ENCODE peak calls at places on chromosomes 4 and X, in eight cellular contexts. One of them, this sample, is unnamed.

GRCh38 chr4:74671074-74671698 is 123.1 kb downstream of the BTC start:
- DNase-seq in BJ: no peak
- DNase-seq in Calu3: peak
- DNase-seq in AG04449: no peak
- DNase-seq in A673: peak
- DNase-seq in AG10803: peak
- DNase-seq in GM13976: no peak
- DNase-seq in left ventricle myocardium inferior: peak
- DNase-seq in this sample: no peak

GRCh38 chr4:85659626-85660213 is 184.8 kb downstream of the ARHGAP24 start:
- DNase-seq in AG10803: no peak
- DNase-seq in A673: no peak
- DNase-seq in Calu3: no peak
- DNase-seq in BJ: no peak
- DNase-seq in AG04449: no peak
- DNase-seq in left ventricle myocardium inferior: no peak
- DNase-seq in GM13976: no peak
- DNase-seq in this sample: no peak

GRCh38 chr4:42150653-42151567 is 1.5 kb downstream of the BEND4 start:
- DNase-seq in A673: no peak
- DNase-seq in BJ: no peak
- DNase-seq in Calu3: no peak
- DNase-seq in left ventricle myocardium inferior: no peak
- DNase-seq in GM13976: peak
- DNase-seq in AG04449: no peak
- DNase-seq in AG10803: no peak
- DNase-seq in this sample: no peak

GRCh38 chrX:7153231-7153630 is 5.3 kb upstream of the PUDP start:
- DNase-seq in Calu3: no peak
- DNase-seq in AG04449: no peak
- DNase-seq in left ventricle myocardium inferior: no peak
- DNase-seq in BJ: no peak
- DNase-seq in GM13976: no peak
- DNase-seq in AG10803: no peak
- DNase-seq in A673: no peak
- DNase-seq in this sample: no peak

GRCh38 chr4:86031927-86032326 is 327.9 kb downstream of the MAPK10 start:
- DNase-seq in A673: no peak
- DNase-seq in BJ: no peak
- DNase-seq in left ventricle myocardium inferior: no peak
- DNase-seq in AG10803: peak
- DNase-seq in Calu3: no peak
- DNase-seq in GM13976: no peak
- DNase-seq in AG04449: no peak
- DNase-seq in this sample: no peak

GRCh38 chr4:155999743-156000142 is 46.1 kb upstream of the CTSO start:
- DNase-seq in left ventricle myocardium inferior: no peak
- DNase-seq in BJ: no peak
- DNase-seq in Calu3: no peak
- DNase-seq in AG04449: no peak
- DNase-seq in GM13976: peak
- DNase-seq in AG10803: no peak
- DNase-seq in A673: peak
- DNase-seq in this sample: no peak

GRCh38 chr4:105909699-105910340 is 14.5 kb downstream of the NPNT start:
- DNase-seq in Calu3: peak
- DNase-seq in GM13976: no peak
- DNase-seq in A673: no peak
- DNase-seq in AG04449: no peak
- DNase-seq in BJ: no peak
- DNase-seq in left ventricle myocardium inferior: no peak
- DNase-seq in AG10803: no peak
- DNase-seq in this sample: no peak

GRCh38 chrX:34382416-34382815 is 250.3 kb upstream of the FAM47A start:
- DNase-seq in AG10803: peak
- DNase-seq in Calu3: peak
- DNase-seq in AG04449: no peak
- DNase-seq in BJ: no peak
- DNase-seq in GM13976: no peak
- DNase-seq in left ventricle myocardium inferior: no peak
- DNase-seq in A673: no peak
- DNase-seq in this sample: no peak

GRCh38 chr4:138010639-138011038 is 231.5 kb downstream of the SLC7A11 start:
- DNase-seq in Calu3: no peak
- DNase-seq in AG04449: no peak
- DNase-seq in GM13976: no peak
- DNase-seq in BJ: no peak
- DNase-seq in left ventricle myocardium inferior: no peak
- DNase-seq in A673: no peak
- DNase-seq in AG10803: no peak
- DNase-seq in this sample: no peak

GRCh38 chr4:177448850-177449249 is 6.6 kb upstream of the AGA start:
- DNase-seq in left ventricle myocardium inferior: no peak
- DNase-seq in AG10803: peak
- DNase-seq in A673: peak
- DNase-seq in Calu3: no peak
- DNase-seq in AG04449: peak
- DNase-seq in BJ: peak
- DNase-seq in GM13976: no peak
- DNase-seq in this sample: no peak

GRCh38 chrX:30196322-30196721 is 19.0 kb upstream of the MAGEB2 start:
- DNase-seq in left ventricle myocardium inferior: no peak
- DNase-seq in Calu3: no peak
- DNase-seq in GM13976: no peak
- DNase-seq in BJ: no peak
- DNase-seq in AG04449: no peak
- DNase-seq in AG10803: no peak
- DNase-seq in A673: peak
- DNase-seq in this sample: no peak

GRCh38 chr4:2186133-2186864 is 55.6 kb downstream of the HAUS3 start:
- DNase-seq in GM13976: no peak
- DNase-seq in left ventricle myocardium inferior: no peak
- DNase-seq in Calu3: peak
- DNase-seq in AG10803: no peak
- DNase-seq in A673: peak
- DNase-seq in AG04449: no peak
- DNase-seq in BJ: no peak
- DNase-seq in this sample: no peak

GRCh38 chr4:107666134-107666533 is 53.9 kb downstream of the PAPSS1 start:
- DNase-seq in AG04449: no peak
- DNase-seq in left ventricle myocardium inferior: no peak
- DNase-seq in Calu3: no peak
- DNase-seq in GM13976: no peak
- DNase-seq in A673: peak
- DNase-seq in AG10803: peak
- DNase-seq in BJ: peak
- DNase-seq in this sample: no peak

GRCh38 chr4:113921089-113921842 is 58.2 kb downstream of the ARSJ start:
- DNase-seq in left ventricle myocardium inferior: no peak
- DNase-seq in Calu3: no peak
- DNase-seq in GM13976: no peak
- DNase-seq in AG04449: no peak
- DNase-seq in BJ: no peak
- DNase-seq in AG10803: peak
- DNase-seq in A673: peak
- DNase-seq in this sample: peak

GRCh38 chr4:77845400-77845799 is 17.2 kb upstream of the MRPL1 start:
- DNase-seq in Calu3: no peak
- DNase-seq in AG04449: no peak
- DNase-seq in GM13976: no peak
- DNase-seq in BJ: no peak
- DNase-seq in AG10803: no peak
- DNase-seq in A673: no peak
- DNase-seq in left ventricle myocardium inferior: no peak
- DNase-seq in this sample: no peak

GRCh38 chrX:10989386-10989785 is 121.7 kb upstream of the HCCS start:
- DNase-seq in BJ: no peak
- DNase-seq in Calu3: no peak
- DNase-seq in left ventricle myocardium inferior: no peak
- DNase-seq in AG10803: no peak
- DNase-seq in AG04449: no peak
- DNase-seq in A673: peak
- DNase-seq in GM13976: no peak
- DNase-seq in this sample: no peak

GRCh38 chrX:86002076-86002896 is 45.1 kb downstream of the CHM start:
- DNase-seq in GM13976: no peak
- DNase-seq in A673: no peak
- DNase-seq in BJ: no peak
- DNase-seq in AG04449: no peak
- DNase-seq in left ventricle myocardium inferior: no peak
- DNase-seq in AG10803: peak
- DNase-seq in Calu3: peak
- DNase-seq in this sample: no peak

GRCh38 chr4:102579794-102580462 is 78.8 kb downstream of the NFKB1 start:
- DNase-seq in GM13976: no peak
- DNase-seq in BJ: no peak
- DNase-seq in left ventricle myocardium inferior: no peak
- DNase-seq in A673: no peak
- DNase-seq in AG10803: no peak
- DNase-seq in Calu3: no peak
- DNase-seq in AG04449: no peak
- DNase-seq in this sample: no peak

GRCh38 chrX:56764153-56764974 is 35.3 kb downstream of the NBDY start:
- DNase-seq in GM13976: peak
- DNase-seq in AG10803: peak
- DNase-seq in left ventricle myocardium inferior: no peak
- DNase-seq in BJ: no peak
- DNase-seq in A673: peak
- DNase-seq in AG04449: no peak
- DNase-seq in Calu3: peak
- DNase-seq in this sample: peak

DNA sequence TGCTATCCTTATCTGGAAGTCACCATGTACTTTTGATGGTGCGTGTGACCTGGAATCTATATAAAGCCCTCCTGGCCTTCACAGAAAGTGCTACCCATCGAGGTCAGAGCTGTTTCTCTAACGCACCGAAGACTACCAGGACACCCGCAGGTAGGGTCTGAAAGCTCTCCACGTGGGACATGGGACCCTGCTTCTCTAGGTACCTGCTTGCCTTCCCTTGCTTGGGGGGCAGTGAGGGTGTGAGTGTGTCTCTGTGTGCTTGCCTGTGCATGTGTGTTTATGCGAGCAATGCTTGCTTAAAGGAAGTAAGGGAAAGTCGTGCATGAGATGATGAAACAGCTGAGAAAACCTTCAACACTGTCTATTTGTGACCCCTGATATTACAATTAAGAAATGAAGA is 76.6 kb upstream of the HELT start:
- DNase-seq in left ventricle myocardium inferior: no peak
- DNase-seq in GM13976: no peak
- DNase-seq in BJ: no peak
- DNase-seq in AG10803: no peak
- DNase-seq in AG04449: no peak
- DNase-seq in Calu3: no peak
- DNase-seq in A673: no peak
- DNase-seq in this sample: no peak
- TF ChIP-seq CTCF in left ventricle myocardium inferior: no peak
- TF ChIP-seq CTCF in GM13976: no peak
- TF ChIP-seq CTCF in BJ: no peak
- TF ChIP-seq CTCF in AG10803: no peak
- TF ChIP-seq CTCF in AG04449: no peak
- TF ChIP-seq CTCF in Calu3: no peak
- TF ChIP-seq CTCF in A673: no peak
- TF ChIP-seq CTCF in this sample: no peak

GRCh38 chr4:16952462-16952871 is 54.0 kb upstream of the LDB2 start:
- DNase-seq in GM13976: no peak
- DNase-seq in AG04449: no peak
- DNase-seq in left ventricle myocardium inferior: no peak
- DNase-seq in Calu3: no peak
- DNase-seq in BJ: no peak
- DNase-seq in AG10803: peak
- DNase-seq in A673: peak
- DNase-seq in this sample: no peak
- TF ChIP-seq CTCF in GM13976: no peak
- TF ChIP-seq CTCF in AG04449: no peak
- TF ChIP-seq CTCF in left ventricle myocardium inferior: no peak
- TF ChIP-seq CTCF in Calu3: no peak
- TF ChIP-seq CTCF in BJ: no peak
- TF ChIP-seq CTCF in AG10803: no peak
- TF ChIP-seq CTCF in A673: no peak
- TF ChIP-seq CTCF in this sample: no peak

GRCh38 chr4:151099226-151099975 is at the start of gene RPS3A:
- DNase-seq in AG04449: peak
- DNase-seq in AG10803: peak
- DNase-seq in BJ: peak
- DNase-seq in Calu3: peak
- DNase-seq in GM13976: peak
- DNase-seq in A673: peak
- DNase-seq in left ventricle myocardium inferior: peak
- DNase-seq in this sample: peak
- TF ChIP-seq CTCF in AG04449: peak
- TF ChIP-seq CTCF in AG10803: peak
- TF ChIP-seq CTCF in BJ: peak
- TF ChIP-seq CTCF in Calu3: no peak
- TF ChIP-seq CTCF in GM13976: peak
- TF ChIP-seq CTCF in A673: peak
- TF ChIP-seq CTCF in left ventricle myocardium inferior: peak
- TF ChIP-seq CTCF in this sample: peak

GRCh38 chrX:115952417-115953092 is 218.0 kb upstream of the AGTR2 start:
- DNase-seq in GM13976: peak
- DNase-seq in left ventricle myocardium inferior: no peak
- DNase-seq in AG04449: no peak
- DNase-seq in A673: peak
- DNase-seq in Calu3: no peak
- DNase-seq in BJ: no peak
- DNase-seq in AG10803: no peak
- DNase-seq in this sample: no peak
- TF ChIP-seq CTCF in GM13976: no peak
- TF ChIP-seq CTCF in left ventricle myocardium inferior: no peak
- TF ChIP-seq CTCF in AG04449: no peak
- TF ChIP-seq CTCF in A673: no peak
- TF ChIP-seq CTCF in Calu3: no peak
- TF ChIP-seq CTCF in BJ: no peak
- TF ChIP-seq CTCF in AG10803: no peak
- TF ChIP-seq CTCF in this sample: no peak

GRCh38 chrX:18996536-18996935 is 12.6 kb upstream of the PHKA2 start:
- DNase-seq in A673: no peak
- DNase-seq in GM13976: no peak
- DNase-seq in AG10803: no peak
- DNase-seq in left ventricle myocardium inferior: no peak
- DNase-seq in Calu3: no peak
- DNase-seq in AG04449: no peak
- DNase-seq in BJ: no peak
- DNase-seq in this sample: no peak

GRCh38 chrX:18995216-18995615 is 11.3 kb upstream of the PHKA2 start:
- DNase-seq in AG04449: peak
- DNase-seq in BJ: no peak
- DNase-seq in A673: no peak
- DNase-seq in left ventricle myocardium inferior: no peak
- DNase-seq in AG10803: peak
- DNase-seq in GM13976: no peak
- DNase-seq in Calu3: no peak
- DNase-seq in this sample: no peak

GRCh38 chrX:18997916-18998315 is 14.0 kb upstream of the PHKA2 start:
- DNase-seq in A673: peak
- DNase-seq in GM13976: no peak
- DNase-seq in AG10803: peak
- DNase-seq in left ventricle myocardium inferior: no peak
- DNase-seq in BJ: no peak
- DNase-seq in AG04449: no peak
- DNase-seq in Calu3: no peak
- DNase-seq in this sample: no peak

GRCh38 chrX:18994713-18995112 is 10.8 kb upstream of the PHKA2 start:
- DNase-seq in GM13976: no peak
- DNase-seq in left ventricle myocardium inferior: no peak
- DNase-seq in AG04449: peak
- DNase-seq in Calu3: no peak
- DNase-seq in BJ: peak
- DNase-seq in A673: no peak
- DNase-seq in AG10803: peak
- DNase-seq in this sample: no peak

GRCh38 chrX:18992829-18993228 is 8.9 kb upstream of the PHKA2 start:
- DNase-seq in left ventricle myocardium inferior: no peak
- DNase-seq in AG10803: no peak
- DNase-seq in BJ: no peak
- DNase-seq in Calu3: no peak
- DNase-seq in AG04449: no peak
- DNase-seq in A673: no peak
- DNase-seq in GM13976: no peak
- DNase-seq in this sample: no peak
- TF ChIP-seq CTCF in left ventricle myocardium inferior: no peak
- TF ChIP-seq CTCF in AG10803: no peak
- TF ChIP-seq CTCF in BJ: no peak
- TF ChIP-seq CTCF in Calu3: no peak
- TF ChIP-seq CTCF in AG04449: no peak
- TF ChIP-seq CTCF in A673: no peak
- TF ChIP-seq CTCF in GM13976: no peak
- TF ChIP-seq CTCF in this sample: no peak

This sample was measured in epithelial cell of proximal tubule.